ENCODE peak calls at places on chromosomes 2 and 18, in four cellular contexts. One of them, this sample, is unnamed.

GRCh38 chr18:48924621-48925601 is 25.9 kb downstream of the SMAD7 start:
- DNase-seq in GM12892: no peak
- DNase-seq in Panc1: no peak
- DNase-seq in spleen: no peak
- DNase-seq in this sample: no peak

GRCh38 chr18:80088823-80089222 is 20.2 kb upstream of the ADNP2 start:
- DNase-seq in spleen: no peak
- DNase-seq in GM12892: no peak
- DNase-seq in Panc1: no peak
- DNase-seq in this sample: no peak

GRCh38 chr2:128568106-128568505 is 249.4 kb upstream of the HS6ST1 start:
- DNase-seq in GM12892: no peak
- DNase-seq in Panc1: no peak
- DNase-seq in spleen: no peak
- DNase-seq in this sample: peak; percentile 32

GRCh38 chr2:30185175-30185574 is 38.4 kb downstream of the YPEL5 start:
- DNase-seq in GM12892: no peak
- DNase-seq in spleen: no peak
- DNase-seq in Panc1: no peak
- DNase-seq in this sample: peak; percentile 12

GRCh38 chr2:240932001-240932723 is 26.0 kb downstream of the CROCC2 start:
- DNase-seq in spleen: peak; percentile 66
- DNase-seq in Panc1: no peak
- DNase-seq in GM12892: no peak
- DNase-seq in this sample: peak; percentile 54

GRCh38 chr2:151953467-151953866 is 125.2 kb upstream of the ARL5A start:
- DNase-seq in GM12892: no peak
- DNase-seq in spleen: no peak
- DNase-seq in Panc1: no peak
- DNase-seq in this sample: no peak

GRCh38 chr18:9082763-9083510 is 19.6 kb upstream of the NDUFV2 start:
- DNase-seq in spleen: no peak
- DNase-seq in GM12892: no peak
- DNase-seq in Panc1: no peak
- DNase-seq in this sample: no peak

GRCh38 chr2:167708998-167709397 is 538.4 kb downstream of the STK39 start:
- DNase-seq in Panc1: no peak
- DNase-seq in GM12892: no peak
- DNase-seq in spleen: no peak
- DNase-seq in this sample: no peak

GRCh38 chr18:48125724-48126123 is 195.3 kb upstream of the SMAD2 start:
- DNase-seq in Panc1: no peak
- DNase-seq in GM12892: no peak
- DNase-seq in spleen: no peak
- DNase-seq in this sample: no peak

GRCh38 chr18:36212301-36212977 is 25.1 kb downstream of the MOCOS start:
- DNase-seq in GM12892: no peak
- DNase-seq in spleen: peak; percentile 59
- DNase-seq in Panc1: no peak
- DNase-seq in this sample: no peak

GRCh38 chr2:201021914-201022313 is 49.6 kb downstream of the HYCC2 start:
- DNase-seq in Panc1: no peak
- DNase-seq in spleen: no peak
- DNase-seq in GM12892: no peak
- DNase-seq in this sample: no peak

GRCh38 chr2:240918258-240919091 is 12.3 kb downstream of the CROCC2 start:
- DNase-seq in Panc1: no peak
- DNase-seq in spleen: peak; percentile 75
- DNase-seq in GM12892: no peak
- DNase-seq in this sample: peak; percentile 51

GRCh38 chr18:2656237-2657042 is 914 bp downstream of the SMCHD1 start:
- DNase-seq in spleen: peak; percentile 93
- DNase-seq in GM12892: no peak
- DNase-seq in Panc1: no peak
- DNase-seq in this sample: peak; percentile 84

GRCh38 chr2:177633111-177633510 is 240.5 kb downstream of the AGPS start:
- DNase-seq in GM12892: no peak
- DNase-seq in Panc1: no peak
- DNase-seq in spleen: no peak
- DNase-seq in this sample: no peak

GRCh38 chr2:46333912-46334311 is 36.7 kb downstream of the EPAS1 start:
- DNase-seq in Panc1: no peak
- DNase-seq in spleen: no peak
- DNase-seq in GM12892: no peak
- DNase-seq in this sample: no peak

GRCh38 chr2:139694327-139694726 is 914.1 kb upstream of the NXPH2 start:
- DNase-seq in GM12892: no peak
- DNase-seq in spleen: no peak
- DNase-seq in Panc1: no peak
- DNase-seq in this sample: no peak

GRCh38 chr2:232876071-232876977 is 6.3 kb downstream of the SNORC start:
- DNase-seq in GM12892: peak; percentile 52
- DNase-seq in Panc1: no peak
- DNase-seq in spleen: no peak
- DNase-seq in this sample: peak; percentile 36

GRCh38 chr2:42129947-42130346 is 39.2 kb upstream of the EML4 start:
- DNase-seq in GM12892: no peak
- DNase-seq in spleen: no peak
- DNase-seq in Panc1: no peak
- DNase-seq in this sample: no peak

GRCh38 chr2:2527162-2527561 is 196.1 kb upstream of the MYT1L start:
- DNase-seq in GM12892: no peak
- DNase-seq in spleen: no peak
- DNase-seq in Panc1: peak; percentile 57
- DNase-seq in this sample: peak; percentile 19

GRCh38 chr18:62264984-62265383 is 60.1 kb upstream of the TNFRSF11A start:
- DNase-seq in GM12892: no peak
- DNase-seq in Panc1: no peak
- DNase-seq in spleen: no peak
- DNase-seq in this sample: no peak

GRCh38 chr2:14536976-14537375 is 95.5 kb upstream of the LRATD1 start:
- DNase-seq in spleen: no peak
- DNase-seq in Panc1: no peak
- DNase-seq in GM12892: no peak
- DNase-seq in this sample: no peak

GRCh38 chr18:7290077-7290476 is 59.2 kb downstream of the LRRC30 start:
- DNase-seq in GM12892: no peak
- DNase-seq in spleen: no peak
- DNase-seq in Panc1: no peak
- DNase-seq in this sample: no peak

GRCh38 chr2:147297820-147298219 is 547.0 kb upstream of the ACVR2A start:
- DNase-seq in Panc1: no peak
- DNase-seq in GM12892: peak; percentile 16
- DNase-seq in spleen: no peak
- DNase-seq in this sample: no peak

GRCh38 chr2:152523091-152523490 is 188.1 kb downstream of the FMNL2 start:
- DNase-seq in spleen: no peak
- DNase-seq in GM12892: no peak
- DNase-seq in Panc1: no peak
- DNase-seq in this sample: no peak

GRCh38 chr2:178928077-178928476 is 120.9 kb upstream of the TTN start:
- DNase-seq in Panc1: no peak
- DNase-seq in GM12892: no peak
- DNase-seq in spleen: no peak
- DNase-seq in this sample: no peak

GRCh38 chr18:13423352-13423751 is 204.8 kb downstream of the LDLRAD4 start:
- DNase-seq in GM12892: no peak
- DNase-seq in spleen: no peak
- DNase-seq in Panc1: no peak
- DNase-seq in this sample: no peak

GRCh38 chr18:4394700-4395099 is 60.4 kb downstream of the DLGAP1 start:
- DNase-seq in Panc1: no peak
- DNase-seq in spleen: no peak
- DNase-seq in GM12892: no peak
- DNase-seq in this sample: no peak

GRCh38 chr2:48504647-48505327 is 25.2 kb upstream of the STON1 start:
- DNase-seq in spleen: no peak
- DNase-seq in GM12892: no peak
- DNase-seq in Panc1: no peak
- DNase-seq in this sample: no peak

GRCh38 chr2:55989405-55989804 is 65.8 kb upstream of the EFEMP1 start:
- DNase-seq in Panc1: no peak
- DNase-seq in GM12892: no peak
- DNase-seq in spleen: no peak
- DNase-seq in this sample: no peak

GRCh38 chr2:140454717-140455116 is 1674.5 kb upstream of the NXPH2 start:
- DNase-seq in GM12892: no peak
- DNase-seq in Panc1: peak; percentile 48
- DNase-seq in spleen: no peak
- DNase-seq in this sample: no peak

GRCh38 chr2:85353876-85354285 is 447 bp downstream of the RETSAT start:
- DNase-seq in spleen: no peak
- DNase-seq in Panc1: no peak
- DNase-seq in GM12892: no peak
- DNase-seq in this sample: peak; percentile 79

DNA sequence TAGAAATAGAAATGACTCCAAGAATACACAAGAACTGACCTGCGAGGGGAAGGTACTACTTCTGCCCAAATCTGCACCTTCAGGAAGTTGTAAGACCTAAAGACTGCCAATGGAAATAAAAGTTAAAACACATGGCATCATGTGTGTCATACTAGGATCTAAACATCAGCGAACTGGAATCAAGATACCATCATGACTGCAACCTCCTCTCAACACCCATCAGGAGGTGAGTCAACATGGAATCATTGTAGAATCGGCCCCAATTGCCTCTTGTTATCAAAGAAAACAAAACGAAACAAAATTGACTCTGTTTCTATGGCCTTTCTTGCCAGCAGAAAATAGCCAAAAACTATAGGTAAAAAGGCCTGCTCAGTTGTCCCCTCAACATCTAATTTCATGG is 15.1 kb downstream of the RDH14 start:
- DNase-seq in GM12892: no peak
- DNase-seq in Panc1: no peak
- DNase-seq in spleen: no peak
- DNase-seq in this sample: no peak
- TF ChIP-seq POLR2AphosphoS5 in GM12892: no peak
- TF ChIP-seq POLR2AphosphoS5 in Panc1: no peak
- TF ChIP-seq POLR2AphosphoS5 in spleen: no peak
- TF ChIP-seq POLR2AphosphoS5 in this sample: no peak

DNA sequence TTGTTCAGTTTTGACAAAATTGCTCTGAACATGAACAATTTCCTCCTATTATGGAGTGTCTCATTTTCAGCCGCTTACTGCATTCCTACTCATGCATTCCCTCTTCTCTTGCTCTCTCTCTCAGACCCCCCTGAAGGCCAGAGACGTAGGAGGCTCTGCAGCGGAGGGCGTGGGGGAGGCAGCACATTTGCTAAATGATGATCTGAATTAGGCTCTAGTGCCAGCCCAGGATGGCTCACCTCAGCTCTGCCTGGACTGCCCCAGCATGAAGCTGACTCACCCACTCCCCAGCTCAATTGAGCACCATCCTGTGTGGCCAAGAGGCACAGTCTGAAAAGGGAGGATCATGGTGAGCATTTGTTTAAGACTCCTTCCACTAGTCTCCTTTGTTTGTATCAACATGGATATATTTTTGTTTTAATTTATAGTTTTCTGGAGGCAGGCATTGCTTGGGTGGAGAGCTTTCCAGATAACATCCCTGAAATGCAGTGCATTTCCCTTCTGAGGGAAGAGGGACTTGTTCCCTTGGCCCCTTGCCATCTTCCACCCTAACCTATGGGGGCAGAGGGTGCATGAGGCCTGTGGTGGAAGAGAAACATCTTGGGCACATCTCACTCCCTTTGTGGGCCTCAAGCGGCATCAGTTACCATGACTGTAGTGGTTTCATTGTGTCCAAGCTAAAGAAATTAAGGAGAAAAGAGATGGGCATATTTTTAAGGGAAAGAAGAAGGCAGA is 5.5 kb upstream of the RPL37A start:
- DNase-seq in GM12892: no peak
- DNase-seq in Panc1: no peak
- DNase-seq in spleen: no peak
- DNase-seq in this sample: no peak
- TF ChIP-seq POLR2AphosphoS5 in GM12892: no peak
- TF ChIP-seq POLR2AphosphoS5 in Panc1: no peak
- TF ChIP-seq POLR2AphosphoS5 in spleen: no peak
- TF ChIP-seq POLR2AphosphoS5 in this sample: no peak

GRCh38 chr2:169131587-169132512 is 62.5 kb downstream of the DHRS9 start:
- DNase-seq in spleen: no peak
- DNase-seq in Panc1: peak; percentile 48
- DNase-seq in GM12892: no peak
- DNase-seq in this sample: no peak

GRCh38 chr2:169129703-169130243 is 60.4 kb downstream of the DHRS9 start:
- DNase-seq in GM12892: no peak
- DNase-seq in Panc1: no peak
- DNase-seq in spleen: no peak
- DNase-seq in this sample: no peak
- TF ChIP-seq POLR2AphosphoS5 in GM12892: no peak
- TF ChIP-seq POLR2AphosphoS5 in Panc1: no peak
- TF ChIP-seq POLR2AphosphoS5 in spleen: no peak
- TF ChIP-seq POLR2AphosphoS5 in this sample: no peak

GRCh38 chr2:32272279-32272678 is 5.4 kb upstream of the YIPF4 start:
- DNase-seq in spleen: no peak
- DNase-seq in Panc1: no peak
- DNase-seq in GM12892: no peak
- DNase-seq in this sample: no peak

GRCh38 chr2:32274289-32274688 is 3.4 kb upstream of the YIPF4 start:
- DNase-seq in Panc1: no peak
- DNase-seq in spleen: no peak
- DNase-seq in GM12892: no peak
- DNase-seq in this sample: no peak

GRCh38 chr2:32277363-32277673 is 386 bp upstream of the YIPF4 start:
- DNase-seq in spleen: no peak
- DNase-seq in Panc1: no peak
- DNase-seq in GM12892: no peak
- DNase-seq in this sample: no peak

GRCh38 chr2:32278476-32278853 is 761 bp downstream of the YIPF4 start:
- DNase-seq in GM12892: no peak
- DNase-seq in Panc1: no peak
- DNase-seq in spleen: no peak
- DNase-seq in this sample: no peak

DNA sequence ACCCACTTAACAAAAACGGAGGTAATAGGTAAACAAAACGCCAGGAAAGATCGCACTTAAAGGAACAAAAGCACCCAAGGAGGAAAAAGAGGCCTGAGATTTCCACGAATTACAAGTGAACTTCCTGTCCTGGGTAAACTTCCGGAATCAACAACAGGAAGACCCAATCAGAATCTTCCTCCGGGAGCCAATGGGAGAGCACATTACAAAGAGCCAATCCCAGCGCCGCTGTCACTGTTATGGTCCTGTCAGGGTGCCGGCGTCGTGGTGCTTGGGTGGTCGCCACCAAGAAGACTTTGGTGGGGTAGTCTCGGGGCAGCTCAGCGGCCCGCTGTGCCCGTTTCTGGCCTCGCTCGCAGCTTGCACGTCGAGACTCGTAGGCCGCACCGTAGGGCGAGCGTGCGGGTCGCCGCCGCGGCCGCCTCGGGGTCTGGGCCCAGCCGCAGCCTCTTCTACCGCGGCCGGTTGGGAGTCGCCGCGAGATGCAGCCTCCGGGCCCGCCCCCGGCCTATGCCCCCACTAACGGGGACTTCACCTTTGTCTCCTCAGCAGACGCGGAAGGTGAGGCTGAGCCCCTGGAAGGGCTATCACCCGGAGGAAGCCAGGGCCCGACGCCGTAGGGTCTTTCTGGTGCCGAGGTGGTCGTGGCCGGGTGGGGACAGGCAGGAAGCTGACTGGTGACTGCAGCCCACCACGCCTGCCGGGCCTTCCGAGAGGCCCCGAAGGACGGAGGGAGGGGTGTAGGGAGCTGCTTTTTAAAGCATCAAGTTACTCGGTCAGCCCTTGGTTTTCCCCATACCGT is at the start of gene YIPF4:
- DNase-seq in Panc1: peak; percentile 83
- DNase-seq in spleen: peak; percentile 91
- DNase-seq in GM12892: peak; percentile 94
- DNase-seq in this sample: peak; percentile 93
- TF ChIP-seq POLR2AphosphoS5 in Panc1: peak; percentile 79
- TF ChIP-seq POLR2AphosphoS5 in spleen: peak; percentile 92
- TF ChIP-seq POLR2AphosphoS5 in GM12892: peak; percentile 71
- TF ChIP-seq POLR2AphosphoS5 in this sample: peak; percentile 80

This sample was measured in sigmoid colon.